ENCODE peak calls at places on chromosome 7, in five cellular contexts. U is upper lobe of right lung, D is HCT116, C is GM23338, M is heart right ventricle. V is an unnamed sample.
A peak's percentile ranks its signal among the peaks of the same experiment; 100 is the strongest.

GRCh38 chr7:116912269-116912909 is 40.9 kb upstream of the ST7 start:
- DNase-seq in U (no peak), D (no peak), C (no peak), M (no peak), V (no peak)

GRCh38 chr7:48390381-48391327 is 219.4 kb downstream of the ABCA13 start:
- DNase-seq in U (no peak), D (no peak), C (no peak), M (peak; percentile 16), V (no peak)

GRCh38 chr7:45401851-45402250 is 172.3 kb upstream of the ADCY1 start:
- DNase-seq in U (no peak), D (no peak), C (no peak), M (no peak), V (no peak)

GRCh38 chr7:116670409-116671036 is 1.5 kb upstream of the MET start:
- DNase-seq in U (no peak), D (no peak), C (no peak), M (no peak), V (no peak)

GRCh38 chr7:15855726-15856125 is 169.2 kb upstream of the MEOX2 start:
- DNase-seq in U (no peak), D (no peak), C (no peak), M (no peak), V (no peak)

GRCh38 chr7:141788296-141788695 is 1.7 kb upstream of the TAS2R5 start:
- DNase-seq in U (no peak), D (no peak), C (no peak), M (no peak), V (no peak)

GRCh38 chr7:118184392-118184899 is 482 bp downstream of the LSM8 start:
- DNase-seq in U (no peak), D (no peak), C (no peak), M (no peak), V (no peak)

GRCh38 chr7:78968951-78969350 is 484.5 kb downstream of the MAGI2 start:
- DNase-seq in U (no peak), D (no peak), C (peak; percentile 51), M (no peak), V (no peak)

GRCh38 chr7:106612432-106612831 is 48.5 kb downstream of the CCDC71L start:
- DNase-seq in U (no peak), D (no peak), C (no peak), M (no peak), V (no peak)

GRCh38 chr7:50556247-50556976 is 8.8 kb downstream of the DDC start:
- DNase-seq in U (no peak), D (no peak), C (no peak), M (no peak), V (no peak)

GRCh38 chr7:85074-85945 is 107.1 kb upstream of the FAM20C start:
- DNase-seq in U (no peak), D (peak; percentile 34), C (no peak), M (no peak), V (no peak)

GRCh38 chr7:127667017-127667670 is 15.2 kb downstream of the SND1 start:
- DNase-seq in U (no peak), D (no peak), C (no peak), M (no peak), V (no peak)

GRCh38 chr7:21299766-21300165 is 128.1 kb upstream of the SP4 start:
- DNase-seq in U (no peak), D (no peak), C (no peak), M (no peak), V (no peak)

GRCh38 chr7:74579800-74580685 is 77.5 kb upstream of the GTF2I start:
- DNase-seq in U (peak; percentile 83), D (no peak), C (no peak), M (no peak), V (peak; percentile 39)
- TF ChIP-seq CTCF in U (no peak), D (no peak), C (no peak), M (no peak), V (no peak)

DNA sequence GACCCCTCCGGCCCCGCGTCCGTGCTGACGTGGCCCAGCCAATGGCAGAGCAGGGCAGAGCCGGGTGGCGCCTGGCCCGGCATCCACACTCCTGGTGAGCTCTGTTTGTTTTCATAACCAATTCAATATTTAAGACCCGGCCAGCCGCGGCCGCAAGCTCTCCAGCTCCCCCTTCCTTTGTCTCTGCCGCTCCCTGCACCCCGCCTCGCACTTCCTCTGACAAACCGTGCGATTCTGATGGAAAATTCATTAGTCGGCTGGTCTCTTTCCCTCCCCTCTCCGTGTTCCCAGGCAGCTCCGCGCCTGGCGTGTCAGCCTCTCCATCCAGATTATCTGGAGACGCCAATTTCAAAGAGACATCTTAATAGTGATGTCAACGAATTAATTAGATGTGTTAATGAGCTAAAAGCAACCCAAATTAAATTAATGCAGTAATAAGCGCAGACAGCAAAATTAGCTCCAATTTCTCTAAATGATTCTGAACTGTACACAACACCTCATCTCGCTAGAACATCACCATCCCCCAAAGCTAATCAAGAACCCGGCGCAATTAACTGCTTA is 55.3 kb downstream of the MICALL2 start:
- DNase-seq in U (no peak), D (no peak), C (peak; percentile 73), M (peak; percentile 50), V (no peak)
- TF ChIP-seq CTCF in U (no peak), D (no peak), C (no peak), M (no peak), V (no peak)

GRCh38 chr7:40758590-40758989 is 623.8 kb downstream of the SUGCT start:
- DNase-seq in U (no peak), D (no peak), C (no peak), M (no peak), V (no peak)

GRCh38 chr7:40760997-40761396 is 626.2 kb downstream of the SUGCT start:
- DNase-seq in U (no peak), D (no peak), C (no peak), M (no peak), V (peak; percentile 19)

GRCh38 chr7:40760293-40760964 is 625.6 kb downstream of the SUGCT start:
- DNase-seq in U (no peak), D (no peak), C (no peak), M (no peak), V (peak; percentile 67)

GRCh38 chr7:40763319-40764287 is 628.8 kb downstream of the SUGCT start:
- DNase-seq in U (no peak), D (no peak), C (no peak), M (no peak), V (no peak)

GRCh38 chr7:40761757-40762342 is 627.0 kb downstream of the SUGCT start:
- DNase-seq in U (no peak), D (no peak), C (peak; percentile 23), M (no peak), V (no peak)
- TF ChIP-seq CTCF in U (no peak), D (no peak), C (peak; percentile 15), M (no peak), V (peak; percentile 17)

DNA sequence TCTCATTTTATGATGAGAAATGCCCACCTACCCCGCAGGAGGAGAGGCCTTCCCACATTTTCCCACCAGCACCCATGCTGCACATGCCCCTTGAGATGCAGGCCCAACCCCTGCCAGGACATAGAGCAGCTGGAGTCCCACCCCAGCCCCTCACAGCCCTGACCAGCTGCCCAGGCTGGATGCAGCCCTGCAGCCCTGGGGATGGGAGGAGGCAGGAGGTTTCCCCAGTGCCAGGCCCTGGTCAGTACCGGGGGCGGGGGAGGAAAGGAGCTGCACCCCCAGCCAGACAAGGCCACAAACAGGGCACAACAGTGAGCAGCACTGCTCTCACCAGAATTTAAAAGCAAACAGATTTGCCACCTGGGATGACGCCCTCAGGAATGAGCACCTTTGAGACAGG is 196.1 kb downstream of the PTPRN2 start:
- DNase-seq in U (peak; percentile 49), D (no peak), C (no peak), M (no peak), V (no peak)
- TF ChIP-seq CTCF in U (no peak), D (no peak), C (no peak), M (no peak), V (no peak)

DNA sequence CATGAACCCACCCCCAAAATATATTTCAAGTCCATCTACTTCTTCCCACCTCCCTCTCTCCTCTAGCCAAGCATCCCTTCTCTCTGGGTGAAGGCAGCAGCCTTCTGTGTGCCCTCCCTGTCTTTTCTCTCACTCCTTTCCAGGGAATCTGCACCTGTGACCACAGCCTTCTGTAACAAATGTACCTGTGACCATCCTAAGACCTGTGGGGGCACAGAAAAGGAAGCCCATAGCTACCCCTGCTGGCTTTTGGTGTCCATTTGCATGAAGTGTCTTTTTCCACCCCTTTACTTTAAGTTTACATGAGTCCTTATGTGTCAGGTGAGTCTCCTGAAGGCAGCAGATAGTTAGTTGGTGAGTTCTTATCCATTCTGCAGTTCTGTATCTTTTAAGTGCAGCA is 2.0 kb upstream of the TBXAS1 start:
- DNase-seq in U (no peak), D (peak; percentile 7), C (peak; percentile 46), M (no peak), V (no peak)
- TF ChIP-seq CTCF in U (no peak), D (peak; percentile 21), C (peak; percentile 41), M (no peak), V (peak; percentile 31)

GRCh38 chr7:132248841-132249590 is 327.3 kb downstream of the PLXNA4 start:
- DNase-seq in U (no peak), D (no peak), C (peak; percentile 12), M (no peak), V (no peak)

GRCh38 chr7:132247995-132248618 is 328.2 kb downstream of the PLXNA4 start:
- DNase-seq in U (no peak), D (no peak), C (no peak), M (no peak), V (no peak)

GRCh38 chr7:132250480-132251326 is 325.6 kb downstream of the PLXNA4 start:
- DNase-seq in U (no peak), D (no peak), C (peak; percentile 15), M (no peak), V (no peak)

GRCh38 chr7:132251327-132251659 is 325.0 kb downstream of the PLXNA4 start:
- DNase-seq in U (peak; percentile 93), D (no peak), C (peak; percentile 48), M (peak; percentile 63), V (no peak)

DNA sequence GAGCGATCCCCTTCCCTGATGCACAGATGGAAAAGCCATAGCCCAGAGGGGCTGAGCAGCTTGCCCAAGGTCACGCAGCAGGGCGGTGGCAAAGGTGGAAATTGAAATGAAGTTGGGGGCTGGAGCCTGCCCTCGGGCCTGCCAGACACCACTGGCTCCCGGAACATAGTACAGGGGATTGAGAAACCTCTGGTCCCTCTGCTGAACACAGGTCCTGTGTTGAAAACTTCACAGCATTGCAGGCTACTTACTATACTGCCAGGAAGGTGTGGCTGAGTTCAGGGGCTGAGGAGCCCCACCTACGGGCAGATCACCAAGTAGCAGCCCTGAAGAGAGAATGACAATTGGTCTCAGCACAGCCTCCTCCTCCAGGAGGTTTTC is 326.7 kb downstream of the PLXNA4 start:
- DNase-seq in U (no peak), D (no peak), C (peak; percentile 79), M (no peak), V (no peak)
- TF ChIP-seq CTCF in U (no peak), D (peak; percentile 42), C (peak; percentile 59), M (no peak), V (peak; percentile 63)